ENCODE peak calls at places on chromosomes 12 and 14, in seven cellular contexts. J, O, W, B, U, Q and K are unnamed samples.

GRCh38 chr12:70590051-70590450 is 47.2 kb downstream of the PTPRB start:
- DNase-seq in Q (peak), O (peak), B (peak), W (peak), J (no peak), U (peak), K (no peak)

GRCh38 chr14:95472819-95473251 is 43.6 kb downstream of the SYNE3 start:
- DNase-seq in W (no peak), O (no peak), B (no peak), J (no peak), U (no peak), Q (no peak), K (no peak)

GRCh38 chr14:24052656-24053547 is 1.1 kb downstream of the CARMIL3 start:
- DNase-seq in U (no peak), Q (no peak), B (peak), J (no peak), O (no peak), W (no peak), K (no peak)

GRCh38 chr12:27474344-27474743 is 27.8 kb downstream of the SMCO2 start:
- DNase-seq in J (peak), Q (no peak), B (no peak), O (no peak), U (peak), W (peak), K (no peak)

GRCh38 chr12:1820191-1820599 is at the start of gene LRTM2:
- DNase-seq in O (no peak), B (no peak), Q (no peak), U (no peak), W (no peak), J (no peak), K (no peak)

GRCh38 chr14:54652188-54652889 is 85.4 kb downstream of the SAMD4A start:
- DNase-seq in U (peak), W (peak), J (peak), B (no peak), O (peak), Q (peak), K (peak)

GRCh38 chr14:74579447-74580274 is 32.4 kb downstream of the LTBP2 start:
- DNase-seq in Q (peak), U (peak), J (no peak), B (no peak), W (peak), O (no peak), K (peak)

GRCh38 chr14:68020493-68020892 is 200.9 kb downstream of the RAD51B start:
- DNase-seq in Q (no peak), O (no peak), J (no peak), B (no peak), U (no peak), W (no peak), K (no peak)

GRCh38 chr12:752673-753400 is 458 bp downstream of the WNK1 start:
- DNase-seq in U (peak), B (peak), W (peak), O (peak), Q (peak), J (no peak), K (no peak)

GRCh38 chr12:6767592-6768384 is 1.6 kb downstream of the PTMS start:
- DNase-seq in W (no peak), U (no peak), Q (peak), B (no peak), J (no peak), O (no peak), K (no peak)

GRCh38 chr14:66330916-66331315 is 155.3 kb upstream of the CCDC196 start:
- DNase-seq in W (no peak), U (no peak), O (no peak), J (no peak), B (no peak), Q (peak), K (no peak)

GRCh38 chr14:77342726-77343397 is 22.0 kb downstream of the GSTZ1 start:
- DNase-seq in O (no peak), Q (no peak), U (no peak), J (no peak), W (no peak), B (no peak), K (no peak)

GRCh38 chr12:75908961-75909699 is 122.4 kb downstream of the PHLDA1 start:
- DNase-seq in U (peak), B (no peak), Q (peak), O (peak), J (peak), W (peak), K (no peak)

GRCh38 chr12:26701604-26702215 is 131.3 kb downstream of the ITPR2 start:
- DNase-seq in J (no peak), U (peak), B (no peak), W (peak), Q (peak), O (no peak), K (no peak)

GRCh38 chr12:109680521-109681030 is 33.0 kb upstream of the FAM222A start:
- DNase-seq in Q (no peak), B (no peak), U (no peak), W (no peak), O (no peak), J (no peak), K (no peak)

GRCh38 chr12:110149104-110149660 is 25.0 kb downstream of the IFT81 start:
- DNase-seq in Q (no peak), U (no peak), J (no peak), B (no peak), W (no peak), O (no peak), K (no peak)

GRCh38 chr14:99929601-99930000 is 135.6 kb upstream of the EVL start:
- DNase-seq in W (no peak), Q (no peak), B (no peak), O (no peak), U (no peak), J (no peak), K (no peak)

GRCh38 chr12:64611430-64612286 is 1.4 kb downstream of the RASSF3 start:
- DNase-seq in Q (peak), B (peak), O (peak), J (no peak), U (peak), W (peak), K (no peak)

DNA sequence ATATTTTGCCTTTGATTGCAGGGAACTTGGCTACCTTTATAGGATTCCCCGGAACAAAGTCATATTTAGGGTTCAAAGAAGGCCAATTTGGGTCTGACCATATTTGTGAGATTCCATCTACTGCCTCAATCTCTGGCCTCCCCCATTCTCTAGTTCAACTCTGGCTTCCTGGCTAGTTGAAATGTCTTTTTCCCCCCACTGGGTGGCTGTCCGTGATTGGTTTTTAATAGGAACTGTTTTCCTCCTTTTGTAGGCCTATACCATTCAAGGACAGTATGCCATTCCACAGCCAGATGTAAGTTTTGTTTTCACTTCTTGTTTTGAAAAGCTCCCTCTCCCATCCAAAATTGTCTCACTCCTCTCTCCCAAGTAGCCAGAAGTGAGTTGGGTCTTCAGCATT is 13.8 kb downstream of the PCBP2 start:
- DNase-seq in O (no peak), B (no peak), J (no peak), Q (no peak), U (no peak), W (no peak), K (no peak)
- TF ChIP-seq CTCF in O (no peak), B (no peak), J (no peak), Q (peak), U (no peak), W (no peak), K (no peak)

GRCh38 chr12:14771651-14772137 is 31.6 kb downstream of the WBP11 start:
- DNase-seq in J (no peak), W (no peak), U (no peak), B (peak), O (no peak), Q (no peak), K (no peak)
- H3K4me3 ChIP-seq in J (no peak), W (peak), U (no peak), B (peak), O (peak), Q (no peak), K (peak)

DNA sequence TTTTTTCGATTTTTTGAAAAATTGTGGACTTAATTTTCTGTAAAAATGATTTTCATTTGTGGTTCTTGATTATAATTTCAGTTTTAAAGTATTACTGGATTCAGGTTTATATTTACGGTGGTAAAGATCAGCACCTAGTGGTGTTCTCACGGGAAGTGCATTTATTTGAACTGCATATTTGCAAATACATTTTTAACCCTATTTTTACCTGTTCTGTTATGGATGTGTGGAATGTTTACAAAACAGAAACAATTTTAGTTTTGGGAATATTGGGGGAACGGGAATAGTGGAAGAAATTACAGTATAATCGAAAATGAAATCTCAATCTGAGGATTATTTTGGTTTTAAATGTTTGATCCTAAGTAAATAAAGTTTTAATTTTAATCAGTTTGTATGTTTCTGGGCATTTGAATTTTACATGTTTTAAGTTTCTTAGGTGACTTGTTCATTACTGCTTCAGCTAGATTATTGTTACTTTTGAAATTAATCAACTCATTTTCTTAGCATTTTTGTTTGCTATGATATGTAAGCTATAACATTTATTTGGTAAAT is 805 bp downstream of the ATF7IP start:
- DNase-seq in Q (no peak), O (no peak), J (no peak), B (no peak), U (no peak), W (no peak), K (no peak)
- TF ChIP-seq CTCF in Q (no peak), O (peak), J (peak), B (no peak), U (peak), W (peak), K (peak)

DNA sequence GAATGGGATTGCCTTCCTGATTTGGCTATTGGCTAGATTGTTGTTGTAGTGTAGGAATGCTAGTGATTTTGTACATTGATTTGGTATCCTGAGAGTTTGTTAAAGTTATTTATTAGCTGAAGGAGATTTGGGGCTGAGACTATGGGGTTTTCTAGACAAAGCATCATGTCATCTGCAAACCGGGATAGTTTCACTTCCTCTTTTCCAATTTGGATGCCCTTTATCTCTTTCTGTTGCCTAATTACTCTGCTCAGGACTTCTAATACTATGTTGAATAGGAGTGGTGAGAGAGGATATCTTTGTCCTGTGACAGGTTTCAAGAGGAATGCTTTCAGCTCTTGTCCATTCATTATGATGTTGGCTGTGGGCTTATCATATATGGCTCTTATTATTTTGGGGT is 265.7 kb upstream of the MGAT4C start:
- DNase-seq in J (no peak), O (no peak), W (no peak), U (no peak), Q (no peak), B (no peak), K (no peak)
- H3K4me3 ChIP-seq in J (no peak), O (no peak), W (no peak), U (no peak), Q (no peak), B (no peak), K (no peak)

DNA sequence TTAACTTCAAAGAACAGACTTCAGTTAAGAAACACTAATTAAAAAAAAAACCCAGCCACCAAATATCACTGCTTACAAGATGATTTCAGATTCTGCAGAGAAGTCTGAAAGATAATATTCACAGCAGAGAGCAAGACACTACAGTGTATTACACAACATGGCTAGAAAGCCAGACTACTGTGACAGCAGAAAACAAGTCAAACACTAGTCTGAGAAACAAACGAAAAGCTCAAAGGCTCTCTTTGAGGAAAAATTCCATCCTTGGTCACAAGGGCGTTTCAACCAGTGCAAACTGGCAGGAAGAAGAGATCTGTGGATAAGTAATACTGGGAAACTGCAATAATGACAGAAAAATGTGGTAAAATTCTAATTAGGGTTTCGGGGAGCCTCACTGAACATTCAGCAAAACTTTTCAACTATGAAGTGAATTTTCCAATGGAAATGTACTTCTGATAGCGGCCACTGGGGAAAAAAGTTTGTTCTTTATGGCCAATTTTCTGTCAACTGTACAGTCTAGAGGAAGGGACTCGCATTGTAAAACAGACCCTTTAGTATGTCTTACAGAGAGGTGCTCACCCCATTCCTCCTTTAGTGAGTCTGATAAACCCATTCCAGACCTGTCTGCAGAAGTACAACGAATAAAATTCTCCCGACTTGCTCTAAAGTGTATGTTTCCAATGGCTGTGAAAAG is 50.4 kb downstream of the ACADS start:
- DNase-seq in U (no peak), J (no peak), O (no peak), W (no peak), Q (no peak), B (no peak), K (no peak)
- TF ChIP-seq CTCF in U (no peak), J (no peak), O (peak), W (no peak), Q (no peak), B (no peak), K (peak)

DNA sequence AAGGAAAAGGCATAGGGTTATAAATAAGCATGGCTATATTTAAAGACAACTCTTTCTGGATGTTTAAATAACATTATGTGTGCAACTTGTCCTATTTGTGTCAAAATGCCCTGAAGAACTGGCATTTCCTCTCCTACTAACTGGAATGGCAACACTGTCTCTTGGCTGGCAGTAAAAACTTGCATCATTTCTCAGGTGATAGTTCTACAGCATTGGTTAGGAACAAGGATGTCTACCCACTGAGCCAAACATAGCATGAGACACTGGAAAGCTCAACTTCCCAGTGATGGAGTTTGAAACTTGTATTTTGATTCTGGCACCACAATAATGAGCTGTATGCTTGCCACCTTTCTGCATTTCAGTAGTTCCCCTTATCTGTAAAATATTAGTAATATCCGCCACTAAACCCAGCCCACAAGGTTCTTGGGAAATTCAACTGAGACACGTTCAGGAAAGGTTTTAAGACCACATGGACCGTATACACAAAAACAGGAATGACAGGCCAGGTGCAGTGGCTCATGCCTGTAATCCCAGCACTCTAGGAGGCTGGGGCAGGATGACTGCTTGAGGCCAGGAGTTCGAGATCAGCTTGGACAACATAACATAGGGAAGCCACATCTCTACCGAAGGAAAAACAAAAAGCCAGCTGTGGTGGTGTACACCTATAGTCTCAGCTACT is 5.1 kb downstream of the SLC38A2 start:
- DNase-seq in J (no peak), W (no peak), B (no peak), O (no peak), U (no peak), Q (peak), K (no peak)
- H3K4me3 ChIP-seq in J (peak), W (peak), B (peak), O (peak), U (peak), Q (no peak), K (peak)

GRCh38 chr14:59134307-59134706 is 54.2 kb upstream of the DAAM1 start:
- DNase-seq in B (no peak), U (no peak), J (no peak), Q (no peak), W (no peak), O (no peak), K (no peak)

GRCh38 chr14:59133709-59134108 is 54.8 kb upstream of the DAAM1 start:
- DNase-seq in U (no peak), W (no peak), J (no peak), B (no peak), Q (no peak), O (no peak), K (no peak)

GRCh38 chr14:59130472-59130871 is 58.0 kb upstream of the DAAM1 start:
- DNase-seq in W (no peak), O (no peak), Q (no peak), J (no peak), B (no peak), U (no peak), K (no peak)

GRCh38 chr14:59131926-59132763 is 56.3 kb upstream of the DAAM1 start:
- DNase-seq in O (no peak), Q (no peak), J (no peak), B (no peak), W (no peak), U (no peak), K (no peak)

DNA sequence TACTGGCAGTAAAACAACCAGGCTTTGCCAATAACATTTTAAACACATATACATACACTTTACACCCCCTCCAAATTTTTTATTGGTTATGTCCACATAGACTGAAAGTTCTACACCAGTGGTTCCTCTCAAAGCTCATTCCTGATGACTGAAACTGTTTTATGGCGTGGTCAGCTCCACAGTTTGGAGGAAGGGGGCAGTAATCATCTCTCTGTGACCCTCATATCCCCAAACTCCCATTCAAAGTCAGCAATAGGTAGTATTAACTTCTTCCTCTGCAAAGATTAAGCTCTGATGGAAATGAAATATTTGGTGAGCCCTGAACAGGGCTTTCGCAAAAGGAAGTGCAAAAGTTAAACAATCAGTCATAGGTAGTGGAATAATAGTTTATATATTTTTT is 55.3 kb upstream of the DAAM1 start:
- DNase-seq in W (no peak), B (no peak), J (no peak), O (no peak), U (peak), Q (peak), K (no peak)
- TF ChIP-seq CTCF in W (peak), B (no peak), J (no peak), O (peak), U (peak), Q (peak), K (peak)

DNA sequence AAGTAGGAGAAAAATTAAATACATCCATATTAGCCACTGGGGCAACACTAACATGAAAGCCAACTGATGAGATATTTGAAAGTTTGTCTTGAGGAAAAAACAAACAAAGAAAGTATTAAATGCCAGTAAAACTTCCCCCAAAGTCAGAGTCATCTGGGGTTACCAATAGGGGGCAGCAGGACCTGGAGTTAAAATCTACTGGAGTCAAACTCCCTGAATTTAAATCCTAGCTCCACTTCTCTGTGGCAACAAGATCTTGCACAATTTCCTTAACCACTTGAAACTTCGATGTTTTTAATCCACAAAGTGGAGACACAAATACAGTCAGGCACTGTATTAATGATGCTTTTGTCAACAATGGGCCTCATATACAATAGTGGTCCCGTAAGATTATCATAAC is 14.4 kb downstream of the PLEKHG7 start:
- DNase-seq in O (no peak), U (peak), J (no peak), W (peak), B (no peak), Q (peak), K (no peak)
- H3K4me3 ChIP-seq in O (no peak), U (no peak), J (no peak), W (no peak), B (no peak), Q (no peak), K (no peak)

GRCh38 chr14:22886500-22887259 is 3.7 kb downstream of the REM2 start:
- DNase-seq in Q (peak), O (no peak), J (no peak), W (peak), U (peak), B (peak), K (no peak)
- TF ChIP-seq CTCF in Q (peak), O (no peak), J (peak), W (no peak), U (no peak), B (no peak), K (peak)